ENCODE peak calls at places on chromosomes 16 and 17, in four cellular contexts. One of them, this sample, is unnamed.

GRCh38 chr17:16623282-16623681 is 30.4 kb downstream of the ZNF624 start:
- DNase-seq in heart right ventricle: no peak
- DNase-seq in AG08396: no peak
- DNase-seq in NCI-H1417 treated with DMSO at 0.1 percent for 48 hours: no peak
- DNase-seq in this sample: no peak

GRCh38 chr17:3558603-3559269 is 1.1 kb upstream of the TRPV3 start:
- DNase-seq in AG08396: no peak
- DNase-seq in heart right ventricle: no peak
- DNase-seq in NCI-H1417 treated with DMSO at 0.1 percent for 48 hours: no peak
- DNase-seq in this sample: peak

GRCh38 chr17:10790491-10791401 is 13.2 kb downstream of the TMEM238L start:
- DNase-seq in heart right ventricle: no peak
- DNase-seq in NCI-H1417 treated with DMSO at 0.1 percent for 48 hours: no peak
- DNase-seq in AG08396: no peak
- DNase-seq in this sample: no peak

GRCh38 chr16:47660540-47660939 is 199.4 kb downstream of the PHKB start:
- DNase-seq in heart right ventricle: no peak
- DNase-seq in AG08396: no peak
- DNase-seq in NCI-H1417 treated with DMSO at 0.1 percent for 48 hours: no peak
- DNase-seq in this sample: no peak

GRCh38 chr16:52283018-52283417 is 263.9 kb downstream of the TOX3 start:
- DNase-seq in heart right ventricle: no peak
- DNase-seq in AG08396: no peak
- DNase-seq in NCI-H1417 treated with DMSO at 0.1 percent for 48 hours: no peak
- DNase-seq in this sample: no peak

GRCh38 chr17:39513915-39514314 is 52.6 kb downstream of the CDK12 start:
- DNase-seq in NCI-H1417 treated with DMSO at 0.1 percent for 48 hours: no peak
- DNase-seq in heart right ventricle: no peak
- DNase-seq in AG08396: no peak
- DNase-seq in this sample: no peak

GRCh38 chr16:51121850-51122249 is 29.2 kb downstream of the SALL1 start:
- DNase-seq in NCI-H1417 treated with DMSO at 0.1 percent for 48 hours: no peak
- DNase-seq in AG08396: no peak
- DNase-seq in heart right ventricle: no peak
- DNase-seq in this sample: no peak

GRCh38 chr16:80197790-80198201 is 343.0 kb upstream of the DYNLRB2 start:
- DNase-seq in AG08396: peak
- DNase-seq in heart right ventricle: no peak
- DNase-seq in NCI-H1417 treated with DMSO at 0.1 percent for 48 hours: no peak
- DNase-seq in this sample: no peak

GRCh38 chr17:38922538-38923291 is 2.7 kb upstream of the LASP1NB start:
- DNase-seq in NCI-H1417 treated with DMSO at 0.1 percent for 48 hours: no peak
- DNase-seq in AG08396: peak
- DNase-seq in heart right ventricle: peak
- DNase-seq in this sample: peak

GRCh38 chr16:1109648-1110047 is 13.6 kb upstream of the C1QTNF8 start:
- DNase-seq in AG08396: no peak
- DNase-seq in heart right ventricle: no peak
- DNase-seq in NCI-H1417 treated with DMSO at 0.1 percent for 48 hours: no peak
- DNase-seq in this sample: no peak

GRCh38 chr17:61285483-61286320 is 113.9 kb upstream of the TBX2 start:
- DNase-seq in NCI-H1417 treated with DMSO at 0.1 percent for 48 hours: no peak
- DNase-seq in AG08396: peak
- DNase-seq in heart right ventricle: peak
- DNase-seq in this sample: peak

GRCh38 chr16:72015124-72015523 is 6.6 kb downstream of the DHODH start:
- DNase-seq in NCI-H1417 treated with DMSO at 0.1 percent for 48 hours: no peak
- DNase-seq in heart right ventricle: no peak
- DNase-seq in AG08396: no peak
- DNase-seq in this sample: no peak

GRCh38 chr17:6753006-6753445 is 2.8 kb upstream of the XAF1 start:
- DNase-seq in AG08396: peak
- DNase-seq in heart right ventricle: peak
- DNase-seq in NCI-H1417 treated with DMSO at 0.1 percent for 48 hours: no peak
- DNase-seq in this sample: no peak

GRCh38 chr16:14300631-14301149 is 229.6 kb downstream of the MRTFB start:
- DNase-seq in NCI-H1417 treated with DMSO at 0.1 percent for 48 hours: no peak
- DNase-seq in heart right ventricle: peak
- DNase-seq in AG08396: peak
- DNase-seq in this sample: peak

GRCh38 chr17:2911755-2912111 is 115.5 kb downstream of the RAP1GAP2 start:
- DNase-seq in NCI-H1417 treated with DMSO at 0.1 percent for 48 hours: no peak
- DNase-seq in AG08396: no peak
- DNase-seq in heart right ventricle: no peak
- DNase-seq in this sample: no peak

GRCh38 chr17:309361-309888 is 43.2 kb downstream of the RPH3AL start:
- DNase-seq in AG08396: no peak
- DNase-seq in NCI-H1417 treated with DMSO at 0.1 percent for 48 hours: no peak
- DNase-seq in heart right ventricle: no peak
- DNase-seq in this sample: no peak

GRCh38 chr16:50879873-50880695 is 138.2 kb downstream of the CYLD start:
- DNase-seq in NCI-H1417 treated with DMSO at 0.1 percent for 48 hours: no peak
- DNase-seq in AG08396: no peak
- DNase-seq in heart right ventricle: no peak
- DNase-seq in this sample: peak

GRCh38 chr16:53745126-53745525 is 41.2 kb downstream of the FTO start:
- DNase-seq in AG08396: no peak
- DNase-seq in NCI-H1417 treated with DMSO at 0.1 percent for 48 hours: no peak
- DNase-seq in heart right ventricle: no peak
- DNase-seq in this sample: no peak

GRCh38 chr17:31289790-31290189 is 7.2 kb downstream of the OMG start:
- DNase-seq in AG08396: no peak
- DNase-seq in heart right ventricle: no peak
- DNase-seq in NCI-H1417 treated with DMSO at 0.1 percent for 48 hours: no peak
- DNase-seq in this sample: no peak

GRCh38 chr16:13110124-13110796 is 208.9 kb downstream of the SHISA9 start:
- DNase-seq in heart right ventricle: no peak
- DNase-seq in NCI-H1417 treated with DMSO at 0.1 percent for 48 hours: no peak
- DNase-seq in AG08396: no peak
- DNase-seq in this sample: no peak

GRCh38 chr17:29677139-29677834 is 54.6 kb upstream of the CORO6 start:
- DNase-seq in AG08396: no peak
- DNase-seq in heart right ventricle: peak
- DNase-seq in NCI-H1417 treated with DMSO at 0.1 percent for 48 hours: no peak
- DNase-seq in this sample: no peak

GRCh38 chr17:62865586-62865985 is 57.5 kb upstream of the MARCHF10 start:
- DNase-seq in heart right ventricle: no peak
- DNase-seq in NCI-H1417 treated with DMSO at 0.1 percent for 48 hours: no peak
- DNase-seq in AG08396: no peak
- DNase-seq in this sample: no peak

GRCh38 chr17:73976676-73977521 is 226.6 kb upstream of the RPL38 start:
- DNase-seq in NCI-H1417 treated with DMSO at 0.1 percent for 48 hours: no peak
- DNase-seq in heart right ventricle: peak
- DNase-seq in AG08396: no peak
- DNase-seq in this sample: peak

GRCh38 chr17:60524463-60525346 is 1.3 kb downstream of the APPBP2 start:
- DNase-seq in heart right ventricle: no peak
- DNase-seq in NCI-H1417 treated with DMSO at 0.1 percent for 48 hours: no peak
- DNase-seq in AG08396: no peak
- DNase-seq in this sample: peak

GRCh38 chr17:5097101-5097834 is 14.4 kb downstream of the ZNF232 start:
- DNase-seq in NCI-H1417 treated with DMSO at 0.1 percent for 48 hours: no peak
- DNase-seq in heart right ventricle: peak
- DNase-seq in AG08396: no peak
- DNase-seq in this sample: peak

GRCh38 chr16:15855704-15856003 is 1.2 kb downstream of the MYH11 start:
- DNase-seq in NCI-H1417 treated with DMSO at 0.1 percent for 48 hours: no peak
- DNase-seq in AG08396: no peak
- DNase-seq in heart right ventricle: no peak
- DNase-seq in this sample: no peak

This sample was measured in NCI-H69.